ENCODE peak calls at places on chromosomes 11 and 22, in nine cellular contexts. H is lower lobe of right lung, I is neural progenitor cell, M is mammary epithelial cell, K is fibroblast of lung, Q is stomach, A is IMR-90, B is body of pancreas, S is kidney epithelial cell. U is an unnamed sample. For H3K36me3, the result is how much of the 10 kb centered on the place peaks cover.

GRCh38 chr22:22983123-22983522 is 87.2 kb upstream of the GNAZ start:
- DNase-seq in H (no peak), I (no peak), M (no peak), K (no peak), Q (no peak), A (no peak), B (no peak), S (no peak), U (no peak)

GRCh38 chr11:62805991-62806441 is 776 bp upstream of the NXF1 start:
- DNase-seq in H (no peak), I (peak), M (no peak), K (no peak), Q (no peak), A (no peak), B (no peak), S (no peak), U (no peak)

GRCh38 chr22:19429950-19430889 is 1.3 kb downstream of the HIRA start:
- DNase-seq in H (peak), I (peak), M (peak), K (peak), Q (peak), A (peak), B (no peak), S (no peak), U (peak)

GRCh38 chr11:113935858-113936257 is 31.3 kb downstream of the HTR3B start:
- DNase-seq in H (no peak), I (no peak), M (no peak), K (no peak), Q (no peak), A (no peak), B (no peak), S (no peak), U (no peak)

GRCh38 chr11:123069878-123070821 is 8.2 kb upstream of the HSPA8 start:
- DNase-seq in H (no peak), I (no peak), M (no peak), K (no peak), Q (no peak), A (no peak), B (no peak), S (no peak), U (no peak)

GRCh38 chr22:24060375-24060788 is 49.3 kb downstream of the CABIN1 start:
- DNase-seq in H (no peak), I (no peak), M (peak), K (peak), Q (peak), A (peak), B (peak), S (peak), U (peak)

GRCh38 chr11:78282821-78283220 is 94.1 kb downstream of the USP35 start:
- DNase-seq in H (no peak), I (no peak), M (no peak), K (no peak), Q (no peak), A (no peak), B (no peak), S (no peak), U (no peak)

GRCh38 chr11:116693206-116694016 is 79.4 kb downstream of the BUD13 start:
- DNase-seq in H (no peak), I (no peak), M (peak), K (no peak), Q (peak), A (no peak), B (peak), S (no peak), U (peak)

GRCh38 chr11:1832989-1833365 is 1.8 kb upstream of the SYT8 start:
- DNase-seq in H (peak), I (peak), M (no peak), K (no peak), Q (no peak), A (no peak), B (peak), S (no peak), U (no peak)

GRCh38 chr11:40149721-40150120 is 1309.7 kb downstream of the LRRC4C start:
- DNase-seq in H (no peak), I (no peak), M (peak), K (no peak), Q (no peak), A (no peak), B (no peak), S (no peak), U (peak)

GRCh38 chr22:39434243-39434653 is 22.6 kb upstream of the MGAT3 start:
- DNase-seq in H (no peak), I (no peak), M (no peak), K (no peak), Q (no peak), A (no peak), B (no peak), S (no peak), U (no peak)

GRCh38 chr11:9015677-9016076 is 11.9 kb upstream of the NRIP3 start:
- DNase-seq in H (peak), I (peak), M (peak), K (peak), Q (peak), A (peak), B (peak), S (peak), U (peak)

GRCh38 chr11:108929241-108929640 is 264.4 kb downstream of the DDX10 start:
- DNase-seq in H (no peak), I (no peak), M (peak), K (peak), Q (no peak), A (peak), B (no peak), S (peak), U (peak)

GRCh38 chr11:66881436-66881835 is 24.6 kb downstream of the LRFN4 start:
- DNase-seq in H (no peak), I (no peak), M (no peak), K (no peak), Q (no peak), A (no peak), B (no peak), S (no peak), U (no peak)

GRCh38 chr22:39592104-39593060 is 21.8 kb downstream of the CACNA1I start:
- DNase-seq in H (no peak), I (peak), M (peak), K (peak), Q (peak), A (peak), B (peak), S (peak), U (peak)

GRCh38 chr11:100574894-100575769 is 112.0 kb upstream of the ARHGAP42 start:
- DNase-seq in H (no peak), I (no peak), M (peak), K (peak), Q (no peak), A (peak), B (no peak), S (no peak), U (peak)

GRCh38 chr11:13535819-13536218 is 40.0 kb upstream of the PTH start:
- DNase-seq in H (no peak), I (peak), M (peak), K (no peak), Q (no peak), A (no peak), B (no peak), S (no peak), U (no peak)

GRCh38 chr11:93528757-93529639 is 14.2 kb downstream of the SMCO4 start:
- DNase-seq in H (no peak), I (no peak), M (no peak), K (no peak), Q (no peak), A (no peak), B (no peak), S (no peak), U (no peak)

GRCh38 chr22:24975813-24976341 is 23.4 kb downstream of the KIAA1671 start:
- DNase-seq in H (no peak), I (peak), M (no peak), K (no peak), Q (no peak), A (no peak), B (no peak), S (no peak), U (no peak)

GRCh38 chr22:50306753-50307749 is at the start of gene PLXNB2:
- DNase-seq in H (peak), I (peak), M (peak), K (peak), Q (peak), A (peak), B (peak), S (no peak), U (peak)

GRCh38 chr11:47257518-47258316 is at the start of gene NR1H3:
- DNase-seq in H (peak), I (peak), M (peak), K (peak), Q (peak), A (peak), B (peak), S (no peak), U (no peak)

GRCh38 chr11:104073950-104074349 is 37.5 kb downstream of the DDI1 start:
- DNase-seq in H (no peak), I (no peak), M (peak), K (no peak), Q (no peak), A (peak), B (no peak), S (no peak), U (peak)

GRCh38 chr11:72696866-72697428 is 22.7 kb upstream of the PDE2A start:
- DNase-seq in H (no peak), I (peak), M (no peak), K (peak), Q (peak), A (no peak), B (peak), S (no peak), U (no peak)

DNA sequence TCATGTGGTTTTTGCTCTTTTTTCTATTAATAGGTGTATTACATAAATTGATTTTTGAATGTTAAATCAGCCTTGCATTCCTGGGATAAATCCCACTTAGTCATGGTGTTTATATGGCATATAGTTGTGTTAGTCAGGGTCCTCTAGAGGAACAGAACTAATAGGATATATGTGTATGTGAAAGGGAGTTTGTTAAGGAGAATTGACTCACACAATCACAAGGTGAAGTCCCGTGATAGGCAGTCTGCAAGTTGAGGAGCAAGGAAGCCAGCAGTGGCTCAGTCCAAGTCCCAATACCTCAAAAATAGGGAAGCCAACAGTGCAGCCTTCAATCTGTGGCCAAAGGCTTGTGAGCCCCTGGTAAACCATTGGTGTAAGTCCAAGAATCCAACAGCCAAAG is 12.7 kb downstream of the SFI1 start:
- DNase-seq in H (no peak), I (no peak), M (no peak), K (no peak), Q (no peak), A (peak), B (no peak), S (no peak), U (no peak)
- TF ChIP-seq CTCF in H (no peak), I (no peak), M (no peak), K (no peak), Q (no peak), A (no peak), B (no peak), S (no peak), U (no peak)

DNA sequence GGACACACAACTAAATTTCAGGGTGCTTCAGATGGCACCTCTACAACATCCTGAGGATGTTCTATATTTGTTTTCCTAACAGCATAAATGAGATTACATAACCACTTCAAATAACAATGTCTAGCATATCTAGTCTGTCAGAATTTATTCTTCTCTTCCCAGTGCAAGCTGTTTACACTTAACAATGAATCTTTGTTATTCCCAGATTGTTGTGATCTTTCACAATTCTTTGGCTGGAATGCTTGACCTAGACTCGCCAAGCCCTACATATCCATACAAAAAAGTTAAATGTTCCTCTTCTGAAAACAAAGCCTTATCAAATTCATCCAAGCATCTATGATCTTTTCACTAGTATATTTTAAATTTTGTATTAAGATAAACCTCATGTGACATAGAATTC is 61.5 kb upstream of the CHRNA10 start:
- DNase-seq in H (no peak), I (no peak), M (no peak), K (no peak), Q (no peak), A (no peak), B (no peak), S (no peak), U (no peak)
- H3K36me3 ChIP-seq in H (half or more), I (under half), M (under half), K (under half), Q (half or more), A (half or more), B (under half), S (under half), U (under half)

GRCh38 chr11:120912504-120912903 is 111.4 kb upstream of the TBCEL start:
- DNase-seq in H (no peak), I (peak), M (peak), K (peak), Q (no peak), A (peak), B (no peak), S (peak), U (peak)
- TF ChIP-seq CTCF in H (peak), I (peak), M (peak), K (peak), Q (no peak), A (peak), B (no peak), S (peak), U (peak)

GRCh38 chr11:61799665-61800284 is 7.1 kb downstream of the FEN1 start:
- DNase-seq in H (no peak), I (no peak), M (no peak), K (no peak), Q (no peak), A (no peak), B (no peak), S (no peak), U (no peak)
- H3K36me3 ChIP-seq in H (under half), I (under half), M (under half), K (under half), Q (under half), A (under half), B (under half), S (under half), U (under half)

DNA sequence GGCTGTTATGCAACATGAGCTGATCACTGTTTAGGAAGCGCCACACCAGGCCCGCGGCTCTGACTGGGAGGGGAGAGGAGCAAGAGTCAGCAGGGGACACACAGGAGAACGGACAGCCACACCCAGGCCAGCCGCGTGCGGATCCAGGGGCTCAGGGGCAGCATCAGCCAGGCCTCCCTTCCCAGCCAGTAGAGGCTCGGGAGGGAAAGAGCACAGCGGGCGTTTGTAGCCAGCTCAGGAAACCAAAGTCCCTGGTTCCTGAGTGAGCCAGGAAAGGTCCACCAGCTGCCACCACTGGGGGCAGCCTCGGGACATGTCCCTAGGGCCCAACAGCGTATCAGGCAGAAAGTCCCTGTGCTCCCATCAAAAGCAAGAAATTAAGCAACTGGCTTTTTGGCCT is 71.8 kb upstream of the PITPNB start:
- DNase-seq in H (peak), I (peak), M (no peak), K (peak), Q (peak), A (peak), B (peak), S (no peak), U (no peak)
- TF ChIP-seq CTCF in H (peak), I (peak), M (peak), K (peak), Q (no peak), A (peak), B (no peak), S (peak), U (peak)

GRCh38 chr22:41178425-41178975 is 26.6 kb upstream of the L3MBTL2 start:
- DNase-seq in H (no peak), I (no peak), M (no peak), K (no peak), Q (no peak), A (no peak), B (no peak), S (no peak), U (no peak)

GRCh38 chr22:41177626-41178424 is 27.3 kb upstream of the L3MBTL2 start:
- DNase-seq in H (no peak), I (no peak), M (no peak), K (no peak), Q (no peak), A (no peak), B (no peak), S (no peak), U (no peak)

GRCh38 chr22:41180926-41181325 is 24.2 kb upstream of the L3MBTL2 start:
- DNase-seq in H (no peak), I (no peak), M (no peak), K (no peak), Q (no peak), A (no peak), B (no peak), S (no peak), U (no peak)

GRCh38 chr22:41175546-41175945 is 29.6 kb upstream of the L3MBTL2 start:
- DNase-seq in H (no peak), I (no peak), M (no peak), K (no peak), Q (no peak), A (no peak), B (no peak), S (no peak), U (no peak)

DNA sequence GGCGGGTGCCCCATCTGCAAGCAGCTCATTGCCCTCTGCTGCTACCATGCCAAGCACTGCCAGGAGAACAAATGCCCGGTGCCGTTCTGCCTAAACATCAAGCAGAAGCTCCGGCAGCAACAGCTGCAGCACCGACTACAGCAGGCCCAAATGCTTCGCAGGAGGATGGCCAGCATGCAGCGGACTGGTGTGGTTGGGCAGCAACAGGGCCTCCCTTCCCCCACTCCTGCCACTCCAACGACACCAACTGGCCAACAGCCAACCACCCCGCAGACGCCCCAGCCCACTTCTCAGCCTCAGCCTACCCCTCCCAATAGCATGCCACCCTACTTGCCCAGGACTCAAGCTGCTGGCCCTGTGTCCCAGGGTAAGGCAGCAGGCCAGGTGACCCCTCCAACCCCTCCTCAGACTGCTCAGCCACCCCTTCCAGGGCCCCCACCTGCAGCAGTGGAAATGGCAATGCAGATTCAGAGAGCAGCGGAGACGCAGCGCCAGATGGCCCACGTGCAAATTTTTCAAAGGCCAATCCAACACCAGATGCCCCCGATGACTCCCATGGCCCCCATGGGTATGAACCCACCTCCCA is 28.0 kb upstream of the L3MBTL2 start:
- DNase-seq in H (no peak), I (no peak), M (no peak), K (no peak), Q (no peak), A (no peak), B (no peak), S (no peak), U (no peak)
- H3K36me3 ChIP-seq in H (half or more), I (under half), M (under half), K (under half), Q (half or more), A (half or more), B (half or more), S (under half), U (under half)